ENCODE peak calls at places on chromosome 16, in seven cellular contexts. X, S, F, K, R, Y and N are unnamed samples.

GRCh38 chr16:85220125-85220839 is 108.0 kb upstream of the CIBAR2 start:
- DNase-seq in X (peak), S (peak), F (no peak), K (no peak), R (no peak), Y (peak), N (no peak)

GRCh38 chr16:81569361-81570034 is 124.9 kb downstream of the CMIP start:
- DNase-seq in X (no peak), S (no peak), F (no peak), K (no peak), R (no peak), Y (no peak), N (no peak)

GRCh38 chr16:31072540-31073072 is 1.4 kb downstream of the ZNF668 start:
- DNase-seq in X (no peak), S (peak), F (no peak), K (peak), R (peak), Y (no peak), N (no peak)

GRCh38 chr16:8628981-8629725 is 7.7 kb downstream of the METTL22 start:
- DNase-seq in X (no peak), S (no peak), F (no peak), K (no peak), R (no peak), Y (no peak), N (no peak)

GRCh38 chr16:81767987-81768592 is 11.0 kb upstream of the PLCG2 start:
- DNase-seq in X (no peak), S (no peak), F (no peak), K (peak), R (no peak), Y (no peak), N (no peak)

GRCh38 chr16:12833939-12834338 is 30.3 kb upstream of the CPPED1 start:
- DNase-seq in X (peak), S (no peak), F (peak), K (peak), R (no peak), Y (no peak), N (no peak)

GRCh38 chr16:88340755-88341150 is 42.0 kb upstream of the ZNF469 start:
- DNase-seq in X (no peak), S (no peak), F (no peak), K (no peak), R (no peak), Y (no peak), N (no peak)

GRCh38 chr16:86778108-86778745 is 199.9 kb downstream of the FOXL1 start:
- DNase-seq in X (no peak), S (no peak), F (no peak), K (no peak), R (no peak), Y (no peak), N (no peak)

GRCh38 chr16:85988723-85989313 is 89.9 kb downstream of the IRF8 start:
- DNase-seq in X (no peak), S (peak), F (no peak), K (no peak), R (peak), Y (no peak), N (no peak)

GRCh38 chr16:48146710-48147109 is 9.1 kb downstream of the ABCC12 start:
- DNase-seq in X (no peak), S (no peak), F (no peak), K (no peak), R (no peak), Y (no peak), N (no peak)

GRCh38 chr16:4915226-4915761 is 21.7 kb downstream of the PPL start:
- DNase-seq in X (no peak), S (no peak), F (no peak), K (no peak), R (no peak), Y (no peak), N (no peak)

DNA sequence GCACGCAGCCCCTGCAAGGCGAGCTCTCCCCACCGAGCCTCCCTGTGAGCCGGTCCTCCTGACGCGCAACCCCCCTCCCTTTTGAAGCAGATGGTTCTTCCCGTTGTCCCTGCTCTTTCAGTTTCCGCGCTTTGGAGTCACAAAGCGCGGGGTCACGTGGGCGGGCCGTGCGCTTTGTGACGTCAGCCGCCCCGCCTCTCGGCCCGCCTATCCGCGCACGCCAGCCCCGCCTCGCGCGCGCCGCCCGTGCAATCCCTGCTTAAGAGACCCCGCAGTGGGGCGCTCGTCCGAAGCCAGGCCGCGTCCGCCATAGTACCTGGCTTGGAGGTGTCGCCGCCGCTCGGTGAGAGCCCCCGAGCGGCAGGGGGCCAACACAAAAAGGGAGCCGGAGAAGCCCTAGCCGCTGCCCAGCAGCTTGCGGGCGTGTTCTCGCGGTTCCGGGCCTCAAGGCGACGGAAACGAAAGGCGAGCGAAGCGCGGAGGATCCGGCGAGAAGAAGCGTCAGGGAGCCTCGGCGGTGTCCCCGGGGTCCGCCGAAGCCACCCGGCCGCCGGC is at the start of gene RBBP6:
- DNase-seq in X (peak), S (peak), F (peak), K (peak), R (peak), Y (peak), N (peak)
- TF ChIP-seq CTCF in X (no peak), S (no peak), F (no peak), K (peak), R (peak), Y (peak), N (peak)

DNA sequence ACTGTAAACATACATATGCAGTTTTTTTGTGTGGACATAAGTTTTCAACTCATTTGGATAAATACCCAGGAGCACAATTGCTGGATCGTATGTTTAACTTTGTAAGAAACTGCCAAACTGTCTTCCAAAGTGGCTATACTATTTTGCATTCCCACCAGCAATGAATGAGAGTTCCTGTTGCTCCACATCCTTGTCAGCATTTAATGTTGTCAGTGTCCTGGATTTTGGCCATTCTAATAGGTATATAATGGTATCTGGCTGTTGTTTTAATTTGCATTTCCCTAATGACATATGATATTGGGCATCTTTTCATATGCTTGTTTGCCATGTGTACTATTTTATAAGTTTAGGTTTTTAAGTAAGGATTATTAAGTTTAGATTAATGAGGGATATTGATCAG is 14.1 kb downstream of the TANGO6 start:
- DNase-seq in X (no peak), S (no peak), F (no peak), K (no peak), R (no peak), Y (no peak), N (no peak)
- TF ChIP-seq CTCF in X (no peak), S (no peak), F (no peak), K (no peak), R (no peak), Y (no peak), N (no peak)

GRCh38 chr16:25895371-25895770 is 203.6 kb downstream of the HS3ST4 start:
- DNase-seq in X (no peak), S (no peak), F (no peak), K (no peak), R (no peak), Y (no peak), N (no peak)

GRCh38 chr16:25888873-25889272 is 197.1 kb downstream of the HS3ST4 start:
- DNase-seq in X (peak), S (no peak), F (no peak), K (no peak), R (no peak), Y (no peak), N (no peak)

GRCh38 chr16:25897677-25898076 is 205.9 kb downstream of the HS3ST4 start:
- DNase-seq in X (no peak), S (no peak), F (no peak), K (no peak), R (no peak), Y (no peak), N (no peak)

GRCh38 chr16:25896412-25896811 is 204.7 kb downstream of the HS3ST4 start:
- DNase-seq in X (no peak), S (no peak), F (no peak), K (no peak), R (no peak), Y (no peak), N (no peak)

DNA sequence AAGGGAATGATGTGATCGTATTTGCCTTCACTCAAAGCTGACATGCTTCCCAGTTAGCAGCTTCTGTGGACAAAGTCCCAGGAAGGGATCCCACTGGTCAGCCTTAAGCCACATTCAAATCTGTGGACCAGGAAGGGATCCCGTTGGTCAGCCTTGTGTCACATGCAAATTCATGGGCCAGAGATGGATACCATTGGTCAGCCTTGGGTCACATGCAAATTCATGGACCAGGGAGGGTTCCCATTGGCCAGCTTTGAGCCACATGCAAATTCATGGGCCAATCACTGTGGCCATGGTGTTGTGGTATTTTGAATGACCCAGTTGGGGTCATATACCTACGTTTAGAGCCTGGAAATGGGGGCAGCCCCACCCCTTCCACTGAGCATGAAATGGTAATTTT is 201.6 kb downstream of the HS3ST4 start:
- DNase-seq in X (no peak), S (no peak), F (no peak), K (no peak), R (no peak), Y (no peak), N (no peak)
- TF ChIP-seq CTCF in X (no peak), S (no peak), F (no peak), K (no peak), R (no peak), Y (no peak), N (no peak)

GRCh38 chr16:62870554-62870953 is 834.3 kb upstream of the CDH8 start:
- DNase-seq in X (no peak), S (no peak), F (no peak), K (no peak), R (no peak), Y (no peak), N (no peak)
- TF ChIP-seq CTCF in X (no peak), S (no peak), F (peak), K (no peak), R (no peak), Y (peak), N (no peak)

GRCh38 chr16:25395528-25395927 is 137.9 kb upstream of the ZKSCAN2 start:
- DNase-seq in X (peak), S (no peak), F (no peak), K (no peak), R (no peak), Y (no peak), N (no peak)
- TF ChIP-seq CTCF in X (peak), S (no peak), F (peak), K (no peak), R (no peak), Y (no peak), N (no peak)